ENCODE peak calls at places on chromosomes 12 and 14, in six cellular contexts. One of them, this sample, is unnamed.

GRCh38 chr12:113881588-113881987 is 84.5 kb downstream of the RBM19 start:
- DNase-seq in IMR-90: no peak
- DNase-seq in neuronal stem cell: no peak
- DNase-seq in trophoblast cell: no peak
- DNase-seq in H1: no peak
- DNase-seq in H9: no peak
- DNase-seq in this sample: no peak

GRCh38 chr14:37254411-37254947 is 56.7 kb downstream of the MIPOL1 start:
- DNase-seq in IMR-90: no peak
- DNase-seq in neuronal stem cell: no peak
- DNase-seq in trophoblast cell: no peak
- DNase-seq in H1: no peak
- DNase-seq in H9: no peak
- DNase-seq in this sample: no peak

GRCh38 chr12:40300490-40300889 is 75.7 kb downstream of the LRRK2 start:
- DNase-seq in IMR-90: peak; percentile 1
- DNase-seq in neuronal stem cell: no peak
- DNase-seq in trophoblast cell: no peak
- DNase-seq in H1: no peak
- DNase-seq in H9: no peak
- DNase-seq in this sample: no peak

GRCh38 chr12:51434305-51434704 is 9.7 kb downstream of the SLC4A8 start:
- DNase-seq in IMR-90: no peak
- DNase-seq in neuronal stem cell: no peak
- DNase-seq in trophoblast cell: no peak
- DNase-seq in H1: no peak
- DNase-seq in H9: no peak
- DNase-seq in this sample: no peak

GRCh38 chr12:95683418-95683817 is 107.1 kb downstream of the NTN4 start:
- DNase-seq in IMR-90: no peak
- DNase-seq in neuronal stem cell: no peak
- DNase-seq in trophoblast cell: no peak
- DNase-seq in H1: no peak
- DNase-seq in H9: no peak
- DNase-seq in this sample: no peak

GRCh38 chr12:31325524-31325875 is 450 bp downstream of the SINHCAF start:
- DNase-seq in IMR-90: no peak
- DNase-seq in neuronal stem cell: no peak
- DNase-seq in trophoblast cell: no peak
- DNase-seq in H1: no peak
- DNase-seq in H9: no peak
- DNase-seq in this sample: no peak

GRCh38 chr14:55893695-55894094 is 224.5 kb upstream of the PELI2 start:
- DNase-seq in IMR-90: no peak
- DNase-seq in neuronal stem cell: no peak
- DNase-seq in trophoblast cell: peak; percentile 16
- DNase-seq in H1: no peak
- DNase-seq in H9: no peak
- DNase-seq in this sample: no peak

GRCh38 chr12:124298685-124299410 is 4.0 kb downstream of the RFLNA start:
- DNase-seq in IMR-90: no peak
- DNase-seq in neuronal stem cell: no peak
- DNase-seq in trophoblast cell: no peak
- DNase-seq in H1: no peak
- DNase-seq in H9: no peak
- DNase-seq in this sample: no peak

GRCh38 chr12:23954332-23954731 is 4.9 kb upstream of the SOX5 start:
- DNase-seq in IMR-90: peak; percentile 76
- DNase-seq in neuronal stem cell: no peak
- DNase-seq in trophoblast cell: no peak
- DNase-seq in H1: no peak
- DNase-seq in H9: no peak
- DNase-seq in this sample: peak; percentile 79

GRCh38 chr12:26629864-26630263 is 203.1 kb downstream of the ITPR2 start:
- DNase-seq in IMR-90: peak; percentile 70
- DNase-seq in neuronal stem cell: no peak
- DNase-seq in trophoblast cell: no peak
- DNase-seq in H1: no peak
- DNase-seq in H9: no peak
- DNase-seq in this sample: peak; percentile 43

GRCh38 chr12:1491983-1492697 is 102.2 kb downstream of the FBXL14 start:
- DNase-seq in IMR-90: no peak
- DNase-seq in neuronal stem cell: no peak
- DNase-seq in trophoblast cell: no peak
- DNase-seq in H1: no peak
- DNase-seq in H9: peak; percentile 23
- DNase-seq in this sample: no peak

GRCh38 chr14:95102678-95103039 is 54.7 kb downstream of the DICER1 start:
- DNase-seq in IMR-90: no peak
- DNase-seq in neuronal stem cell: no peak
- DNase-seq in trophoblast cell: no peak
- DNase-seq in H1: no peak
- DNase-seq in H9: no peak
- DNase-seq in this sample: no peak

GRCh38 chr14:95110178-95110577 is 47.2 kb downstream of the DICER1 start:
- DNase-seq in IMR-90: no peak
- DNase-seq in neuronal stem cell: no peak
- DNase-seq in trophoblast cell: no peak
- DNase-seq in H1: no peak
- DNase-seq in H9: no peak
- DNase-seq in this sample: no peak

GRCh38 chr14:95107711-95108110 is 49.6 kb downstream of the DICER1 start:
- DNase-seq in IMR-90: no peak
- DNase-seq in neuronal stem cell: no peak
- DNase-seq in trophoblast cell: no peak
- DNase-seq in H1: no peak
- DNase-seq in H9: no peak
- DNase-seq in this sample: no peak

GRCh38 chr14:95104911-95105310 is 52.4 kb downstream of the DICER1 start:
- DNase-seq in IMR-90: no peak
- DNase-seq in neuronal stem cell: no peak
- DNase-seq in trophoblast cell: no peak
- DNase-seq in H1: no peak
- DNase-seq in H9: no peak
- DNase-seq in this sample: no peak

GRCh38 chr14:95106966-95107365 is 50.4 kb downstream of the DICER1 start:
- DNase-seq in IMR-90: peak; percentile 32
- DNase-seq in neuronal stem cell: no peak
- DNase-seq in trophoblast cell: no peak
- DNase-seq in H1: no peak
- DNase-seq in H9: no peak
- DNase-seq in this sample: no peak
- H3K14ac ChIP-seq in IMR-90: no peak overlapping the region
- H3K14ac ChIP-seq in neuronal stem cell: no peak overlapping the region
- H3K14ac ChIP-seq in trophoblast cell: no peak overlapping the region
- H3K14ac ChIP-seq in H1: no peak overlapping the region
- H3K14ac ChIP-seq in H9: no peak overlapping the region
- H3K14ac ChIP-seq in this sample: no peak overlapping the region

GRCh38 chr14:74522740-74523139 is 29.2 kb downstream of the ISCA2 start:
- DNase-seq in IMR-90: no peak
- DNase-seq in neuronal stem cell: no peak
- DNase-seq in trophoblast cell: no peak
- DNase-seq in H1: no peak
- DNase-seq in H9: no peak
- DNase-seq in this sample: no peak
- H3K14ac ChIP-seq in IMR-90: no peak overlapping the region
- H3K14ac ChIP-seq in neuronal stem cell: no peak overlapping the region
- H3K14ac ChIP-seq in trophoblast cell: no peak overlapping the region
- H3K14ac ChIP-seq in H1: no peak overlapping the region
- H3K14ac ChIP-seq in H9: no peak overlapping the region
- H3K14ac ChIP-seq in this sample: no peak overlapping the region

DNA sequence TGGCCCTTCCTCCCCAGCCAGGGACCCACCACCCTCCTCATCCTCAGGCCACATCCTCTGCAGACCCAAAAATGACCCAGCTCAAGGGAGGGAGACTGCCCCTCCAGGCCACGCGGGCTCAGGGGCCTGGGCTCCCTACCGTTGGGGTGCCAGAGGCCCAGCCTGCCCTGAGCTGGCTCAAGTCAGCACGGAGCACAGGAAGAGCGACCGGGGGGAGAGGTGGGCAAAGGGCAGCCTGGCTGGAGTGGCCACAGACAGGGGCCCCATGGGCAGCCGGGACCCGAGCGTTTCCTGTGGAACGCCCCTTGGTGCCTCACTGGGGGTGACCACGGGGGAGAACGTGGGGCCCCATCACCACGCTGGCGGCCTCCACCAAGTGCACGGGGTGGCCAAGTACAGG is 10.7 kb downstream of the JAG2 start:
- DNase-seq in IMR-90: no peak
- DNase-seq in neuronal stem cell: no peak
- DNase-seq in trophoblast cell: no peak
- DNase-seq in H1: no peak
- DNase-seq in H9: no peak
- DNase-seq in this sample: no peak
- H3K14ac ChIP-seq in IMR-90: no peak overlapping the region
- H3K14ac ChIP-seq in neuronal stem cell: no peak overlapping the region
- H3K14ac ChIP-seq in trophoblast cell: no peak overlapping the region
- H3K14ac ChIP-seq in H1: no peak overlapping the region
- H3K14ac ChIP-seq in H9: no peak overlapping the region
- H3K14ac ChIP-seq in this sample: no peak overlapping the region

GRCh38 chr12:14252697-14253096 is 112.8 kb upstream of the ATF7IP start:
- DNase-seq in IMR-90: no peak
- DNase-seq in neuronal stem cell: no peak
- DNase-seq in trophoblast cell: no peak
- DNase-seq in H1: no peak
- DNase-seq in H9: no peak
- DNase-seq in this sample: no peak
- H3K14ac ChIP-seq in IMR-90: no peak overlapping the region
- H3K14ac ChIP-seq in neuronal stem cell: no peak overlapping the region
- H3K14ac ChIP-seq in trophoblast cell: no peak overlapping the region
- H3K14ac ChIP-seq in H1: no peak overlapping the region
- H3K14ac ChIP-seq in H9: no peak overlapping the region
- H3K14ac ChIP-seq in this sample: no peak overlapping the region

DNA sequence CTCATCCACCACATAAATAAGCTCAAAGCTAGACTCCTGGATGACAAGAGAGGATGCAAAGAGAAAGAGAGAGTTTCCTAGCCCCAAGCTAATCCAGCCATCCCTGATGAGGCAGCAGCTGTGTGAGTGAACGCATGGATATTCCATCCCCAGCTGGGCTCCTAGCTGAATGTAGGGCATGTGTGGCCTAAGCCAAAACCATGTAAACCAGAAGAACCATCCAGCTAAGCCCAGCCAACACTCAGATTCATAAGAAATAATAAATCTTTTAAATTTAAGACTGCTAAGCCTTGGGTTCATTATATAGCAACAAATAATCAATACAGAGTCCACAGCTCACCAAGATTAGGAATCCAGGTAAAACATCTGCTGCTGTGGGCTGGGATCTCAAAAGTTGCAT is 94.3 kb downstream of the TNFAIP2 start:
- DNase-seq in IMR-90: no peak
- DNase-seq in neuronal stem cell: no peak
- DNase-seq in trophoblast cell: no peak
- DNase-seq in H1: no peak
- DNase-seq in H9: no peak
- DNase-seq in this sample: no peak
- H3K14ac ChIP-seq in IMR-90: no peak overlapping the region
- H3K14ac ChIP-seq in neuronal stem cell: no peak overlapping the region
- H3K14ac ChIP-seq in trophoblast cell: no peak overlapping the region
- H3K14ac ChIP-seq in H1: no peak overlapping the region
- H3K14ac ChIP-seq in H9: no peak overlapping the region
- H3K14ac ChIP-seq in this sample: no peak overlapping the region

DNA sequence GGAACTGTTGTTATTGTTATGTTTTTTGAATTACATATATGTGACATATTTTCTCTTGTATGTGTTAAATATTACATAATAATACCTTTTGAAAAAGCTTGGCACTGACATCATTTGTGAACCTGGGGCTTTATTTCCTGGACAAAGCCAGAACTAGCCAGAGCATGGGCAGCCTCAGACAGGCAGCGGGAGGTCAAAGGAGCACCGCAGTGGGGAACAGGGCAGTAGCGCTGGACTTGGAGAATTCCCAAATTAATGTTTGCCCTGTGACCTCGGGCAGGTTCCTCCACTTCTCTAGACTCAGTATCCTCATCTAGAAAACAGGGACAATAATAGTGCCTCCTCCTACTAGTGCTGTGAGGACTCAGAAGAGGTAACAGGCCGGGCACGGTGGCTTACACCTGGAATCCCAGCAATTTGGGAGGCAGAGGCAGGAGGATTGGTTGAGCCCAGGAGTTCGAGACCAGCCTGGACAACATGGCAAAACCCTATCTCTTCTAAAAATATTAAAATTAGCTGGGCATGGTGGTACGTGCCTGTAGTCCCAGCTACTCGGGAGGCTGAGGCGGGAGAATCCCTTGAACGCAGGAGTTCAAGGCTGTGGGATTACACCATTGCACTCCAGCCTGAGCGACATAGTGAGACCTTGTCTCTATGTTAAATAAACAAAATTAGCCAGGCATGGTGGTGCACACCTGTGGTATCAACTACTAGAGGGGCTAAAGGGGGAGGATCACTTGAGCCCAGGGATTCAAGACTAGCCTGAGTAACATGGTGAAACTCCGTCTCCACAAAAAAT is 27.3 kb upstream of the ITPK1 start:
- DNase-seq in IMR-90: no peak
- DNase-seq in neuronal stem cell: no peak
- DNase-seq in trophoblast cell: no peak
- DNase-seq in H1: no peak
- DNase-seq in H9: no peak
- DNase-seq in this sample: no peak
- H3K14ac ChIP-seq in IMR-90: no peak overlapping the region
- H3K14ac ChIP-seq in neuronal stem cell: no peak overlapping the region
- H3K14ac ChIP-seq in trophoblast cell: no peak overlapping the region
- H3K14ac ChIP-seq in H1: no peak overlapping the region
- H3K14ac ChIP-seq in H9: no peak overlapping the region
- H3K14ac ChIP-seq in this sample: no peak overlapping the region

GRCh38 chr14:54774824-54775223 is 127.8 kb downstream of the GCH1 start:
- DNase-seq in IMR-90: no peak
- DNase-seq in neuronal stem cell: no peak
- DNase-seq in trophoblast cell: no peak
- DNase-seq in H1: no peak
- DNase-seq in H9: no peak
- DNase-seq in this sample: no peak

GRCh38 chr14:54775486-54776100 is 127.0 kb downstream of the GCH1 start:
- DNase-seq in IMR-90: no peak
- DNase-seq in neuronal stem cell: no peak
- DNase-seq in trophoblast cell: no peak
- DNase-seq in H1: no peak
- DNase-seq in H9: no peak
- DNase-seq in this sample: no peak

GRCh38 chr14:54776361-54777001 is 126.1 kb downstream of the GCH1 start:
- DNase-seq in IMR-90: peak; percentile 79
- DNase-seq in neuronal stem cell: no peak
- DNase-seq in trophoblast cell: no peak
- DNase-seq in H1: no peak
- DNase-seq in H9: no peak
- DNase-seq in this sample: peak; percentile 27

GRCh38 chr14:54778618-54779017 is 124.0 kb downstream of the GCH1 start:
- DNase-seq in IMR-90: no peak
- DNase-seq in neuronal stem cell: no peak
- DNase-seq in trophoblast cell: no peak
- DNase-seq in H1: no peak
- DNase-seq in H9: no peak
- DNase-seq in this sample: no peak

GRCh38 chr14:54777395-54777794 is 125.2 kb downstream of the GCH1 start:
- DNase-seq in IMR-90: no peak
- DNase-seq in neuronal stem cell: no peak
- DNase-seq in trophoblast cell: no peak
- DNase-seq in H1: no peak
- DNase-seq in H9: no peak
- DNase-seq in this sample: no peak
- H3K14ac ChIP-seq in IMR-90: peak overlapping the region; percentile 73
- H3K14ac ChIP-seq in neuronal stem cell: no peak overlapping the region
- H3K14ac ChIP-seq in trophoblast cell: no peak overlapping the region
- H3K14ac ChIP-seq in H1: no peak overlapping the region
- H3K14ac ChIP-seq in H9: no peak overlapping the region
- H3K14ac ChIP-seq in this sample: no peak overlapping the region

This sample was measured in mesenchymal stem cell.